ENCODE peak calls at places on chromosomes 12 and 14, in seven cellular contexts. L is astrocyte of the cerebellum; X is CD8-positive, alpha-beta T cell; N is stimulated activated CD8-positive, alpha-beta memory T cell treated with anti-CD3 and anti-CD28 coated beads, Interleukin-7, amount 100 ng/mL, for 24 hours; G is activated B cell treated with CpG ODN at 0.5 μM for 24 hours; Q is posterior cingulate gyrus; C is smooth muscle cell of the brain vasculature. J is an unnamed sample.

GRCh38 chr12:8088574-8088973 is 6.5 kb downstream of the NECAP1 start:
- DNase-seq in L (no peak), X (peak), N (no peak), G (no peak), Q (no peak), C (no peak), J (peak)

GRCh38 chr12:51631591-51631990 is 40.6 kb downstream of the SCN8A start:
- DNase-seq in L (peak), X (no peak), N (no peak), G (no peak), Q (peak), C (no peak), J (no peak)

GRCh38 chr12:121287267-121287954 is 9.1 kb downstream of the CAMKK2 start:
- DNase-seq in L (no peak), X (no peak), N (no peak), G (no peak), Q (no peak), C (no peak), J (no peak)

GRCh38 chr12:6563448-6564050 is 4.5 kb downstream of the NOP2 start:
- DNase-seq in L (no peak), X (peak), N (peak), G (peak), Q (peak), C (no peak), J (peak)

GRCh38 chr14:103072595-103073366 is 11.2 kb upstream of the LBHD2 start:
- DNase-seq in L (no peak), X (no peak), N (no peak), G (no peak), Q (no peak), C (no peak), J (no peak)

GRCh38 chr14:102739190-102739469 is 38.1 kb upstream of the TRAF3 start:
- DNase-seq in L (no peak), X (no peak), N (no peak), G (no peak), Q (no peak), C (no peak), J (no peak)

GRCh38 chr14:101506211-101506920 is 54.9 kb upstream of the DIO3 start:
- DNase-seq in L (no peak), X (no peak), N (no peak), G (no peak), Q (peak), C (no peak), J (no peak)

GRCh38 chr12:57110189-57111045 is 745 bp downstream of the STAT6 start:
- DNase-seq in L (no peak), X (peak), N (no peak), G (peak), Q (no peak), C (no peak), J (peak)

GRCh38 chr12:132185698-132186097 is 41.4 kb downstream of the NOC4L start:
- DNase-seq in L (no peak), X (peak), N (no peak), G (no peak), Q (no peak), C (no peak), J (peak)

GRCh38 chr14:88630565-88630964 is 67.7 kb downstream of the ZC3H14 start:
- DNase-seq in L (peak), X (no peak), N (no peak), G (no peak), Q (no peak), C (no peak), J (no peak)

GRCh38 chr12:38222011-38222410 is 94.6 kb upstream of the ALG10B start:
- DNase-seq in L (no peak), X (no peak), N (no peak), G (no peak), Q (no peak), C (no peak), J (no peak)

GRCh38 chr14:67331368-67332125 is 28.1 kb downstream of the ATP6V1D start:
- DNase-seq in L (peak), X (no peak), N (no peak), G (no peak), Q (no peak), C (no peak), J (no peak)

GRCh38 chr14:35341454-35342159 is 49.4 kb downstream of the PSMA6 start:
- DNase-seq in L (peak), X (peak), N (no peak), G (no peak), Q (peak), C (peak), J (no peak)

GRCh38 chr12:110074089-110074488 is 25.8 kb upstream of the C12orf76 start:
- DNase-seq in L (no peak), X (no peak), N (no peak), G (no peak), Q (no peak), C (no peak), J (no peak)

GRCh38 chr12:116539905-116540482 is 19.2 kb upstream of the MAP1LC3B2 start:
- DNase-seq in L (no peak), X (no peak), N (no peak), G (no peak), Q (peak), C (no peak), J (no peak)

GRCh38 chr14:96040836-96041371 is 1.7 kb downstream of the C14orf132 start:
- DNase-seq in L (no peak), X (no peak), N (no peak), G (no peak), Q (no peak), C (no peak), J (no peak)

GRCh38 chr14:105476937-105477658 is 2.5 kb downstream of the CRIP2 start:
- DNase-seq in L (no peak), X (no peak), N (no peak), G (no peak), Q (no peak), C (no peak), J (no peak)

GRCh38 chr14:73973497-73973896 is 23.4 kb downstream of the COQ6 start:
- DNase-seq in L (no peak), X (no peak), N (no peak), G (no peak), Q (no peak), C (no peak), J (no peak)

GRCh38 chr12:11855993-11856374 is 206.5 kb downstream of the ETV6 start:
- DNase-seq in L (no peak), X (no peak), N (no peak), G (no peak), Q (no peak), C (no peak), J (no peak)

GRCh38 chr12:26845057-26845666 is 12.2 kb upstream of the ITPR2 start:
- DNase-seq in L (peak), X (peak), N (no peak), G (no peak), Q (peak), C (no peak), J (peak)

GRCh38 chr14:34425095-34425851 is 36.8 kb downstream of the SPTSSA start:
- DNase-seq in L (no peak), X (no peak), N (no peak), G (no peak), Q (no peak), C (no peak), J (no peak)

GRCh38 chr14:100617715-100618693 is 30.8 kb upstream of the BEGAIN start:
- DNase-seq in L (no peak), X (no peak), N (no peak), G (no peak), Q (peak), C (peak), J (no peak)

GRCh38 chr14:30874999-30875787 is 834 bp downstream of the COCH start:
- DNase-seq in L (no peak), X (no peak), N (no peak), G (peak), Q (no peak), C (no peak), J (no peak)

GRCh38 chr14:57051633-57052032 is 217.1 kb downstream of the EXOC5 start:
- DNase-seq in L (no peak), X (no peak), N (no peak), G (no peak), Q (no peak), C (no peak), J (no peak)

GRCh38 chr12:40827923-40828592 is 135.8 kb downstream of the CNTN1 start:
- DNase-seq in L (no peak), X (no peak), N (no peak), G (no peak), Q (no peak), C (no peak), J (no peak)

J was measured in CD4-positive, alpha-beta T cell.